ENCODE peak calls at places on chromosome 2, in eight cellular contexts. D is upper lobe of left lung, N is vagina, Z is tibial nerve, P is transverse colon, A is ovary, J is A549, R is gastrocnemius medialis. L is an unnamed sample.

GRCh38 chr2:28676153-28676835 is 75.3 kb upstream of the PPP1CB start:
- DNase-seq in N (no peak), R (no peak), D (no peak), A (no peak), P (no peak), Z (no peak), J (no peak), L (no peak)

GRCh38 chr2:73068147-73068546 is 3.4 kb downstream of the SFXN5 start:
- DNase-seq in R (no peak), A (no peak), D (no peak), Z (no peak), N (no peak), J (no peak), P (no peak), L (no peak)

GRCh38 chr2:226540204-226540994 is 259.2 kb downstream of the IRS1 start:
- DNase-seq in R (no peak), A (no peak), Z (no peak), P (no peak), D (no peak), N (no peak), J (no peak), L (no peak)

GRCh38 chr2:170737821-170738220 is 22.7 kb downstream of the SP5 start:
- DNase-seq in P (no peak), A (no peak), D (no peak), N (no peak), J (no peak), Z (no peak), R (no peak), L (no peak)

GRCh38 chr2:58448065-58448507 is 207.0 kb upstream of the FANCL start:
- DNase-seq in R (no peak), J (peak), A (peak), Z (peak), N (no peak), P (peak), D (no peak), L (peak)

GRCh38 chr2:146246734-146247523 is 1597.9 kb upstream of the ACVR2A start:
- DNase-seq in J (no peak), A (no peak), Z (no peak), D (no peak), P (no peak), N (no peak), R (no peak), L (no peak)

GRCh38 chr2:62197609-62198236 is 1.8 kb downstream of the B3GNT2 start:
- DNase-seq in J (no peak), N (no peak), A (peak), Z (no peak), P (peak), R (no peak), D (peak), L (peak)

GRCh38 chr2:120735750-120736170 is at the start of gene GLI2:
- DNase-seq in Z (no peak), N (no peak), J (peak), R (peak), P (peak), A (peak), D (peak), L (peak)

GRCh38 chr2:45207105-45207504 is 197.9 kb upstream of the SIX2 start:
- DNase-seq in A (no peak), Z (no peak), D (no peak), P (no peak), R (no peak), J (no peak), N (no peak), L (no peak)

DNA sequence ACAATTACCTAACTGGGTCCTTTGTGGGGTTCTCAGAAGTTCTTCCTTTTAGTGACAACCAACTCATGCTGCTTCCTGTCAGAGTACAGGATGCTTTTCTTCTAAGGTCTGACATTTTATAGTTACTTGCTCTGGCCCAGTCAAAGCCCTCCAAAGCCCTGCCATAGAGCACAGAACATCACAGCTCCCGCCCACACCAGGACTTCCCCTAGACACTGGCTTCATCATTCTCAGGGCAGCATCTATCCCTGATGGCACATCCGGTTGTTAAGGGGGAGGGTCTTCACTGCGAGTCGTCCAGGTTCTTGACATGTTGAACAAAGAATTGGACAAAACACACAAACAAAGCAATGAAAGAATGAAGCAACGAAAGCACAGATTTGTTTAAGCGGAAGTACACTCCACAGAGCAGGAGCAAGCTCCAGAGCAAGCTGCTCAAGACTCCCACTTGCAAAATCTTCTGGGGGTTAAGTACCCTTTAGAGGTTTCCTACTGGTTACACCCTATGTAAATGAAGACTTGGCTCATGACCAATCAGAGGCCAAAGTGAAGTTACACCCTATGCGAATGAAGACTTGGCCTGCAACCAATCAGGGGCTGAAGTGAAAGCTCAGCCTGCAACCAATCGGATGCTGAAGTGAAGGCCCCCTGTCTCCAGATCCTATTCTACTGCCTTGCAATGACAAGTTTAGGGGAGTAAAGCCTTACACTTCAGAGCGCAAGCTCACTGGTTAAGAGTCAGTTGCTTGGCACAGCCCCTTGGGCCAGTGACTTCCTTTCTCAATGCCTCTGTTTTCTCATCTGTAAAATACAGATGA is 79.0 kb downstream of the HDAC4 start:
- DNase-seq in J (no peak), A (peak), Z (no peak), D (no peak), R (no peak), N (no peak), P (no peak), L (no peak)
- TF ChIP-seq POLR2A in J (no peak), A (no peak), Z (no peak), D (no peak), R (no peak), N (no peak), P (no peak), L (no peak)

DNA sequence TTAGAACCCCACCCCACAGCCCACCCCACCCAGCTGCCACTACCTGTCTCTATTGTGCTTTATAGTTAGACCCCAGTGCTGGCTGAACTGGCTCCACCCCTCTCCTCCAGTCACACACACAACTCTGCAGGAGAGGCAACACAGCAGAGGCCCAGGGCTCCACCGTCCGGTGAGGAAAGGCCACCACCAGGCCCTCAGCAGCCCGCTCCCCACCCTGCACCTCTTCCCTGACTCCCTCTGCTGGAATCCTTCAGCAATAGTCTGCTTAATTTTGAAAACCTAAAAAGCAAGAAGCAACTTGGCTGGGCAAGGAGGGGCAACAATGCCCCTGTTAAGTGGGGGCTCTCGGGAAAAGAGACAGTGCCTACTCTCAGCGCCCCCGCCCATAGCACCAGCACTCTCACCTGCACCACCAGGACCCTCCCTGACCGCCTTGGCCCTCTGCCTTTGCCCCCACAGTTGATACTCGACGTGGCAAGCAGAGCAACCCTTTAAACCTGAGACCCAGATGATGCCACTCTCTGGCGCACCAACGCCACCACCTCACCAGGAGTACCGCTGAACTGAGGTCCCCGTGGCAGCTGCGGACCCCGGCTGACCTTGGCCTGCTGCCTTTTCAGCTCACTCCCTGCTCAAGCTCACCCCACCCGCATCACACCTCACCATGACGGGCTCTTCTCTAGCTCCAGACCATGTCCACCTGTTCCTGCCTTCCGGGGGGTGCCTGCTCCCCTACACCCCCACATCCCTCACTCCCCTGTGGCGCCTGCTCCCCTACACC is 45.7 kb downstream of the NDUFA10 start:
- DNase-seq in D (no peak), J (no peak), A (no peak), Z (no peak), N (no peak), R (no peak), P (no peak), L (peak)
- TF ChIP-seq CTCF in D (no peak), J (no peak), A (no peak), Z (no peak), N (no peak), R (no peak), P (no peak), L (no peak)

GRCh38 chr2:223744580-223744979 is 92.8 kb downstream of the AP1S3 start:
- DNase-seq in J (peak), Z (no peak), N (no peak), D (no peak), P (no peak), A (no peak), R (no peak), L (no peak)
- TF ChIP-seq POLR2A in J (no peak), Z (no peak), N (no peak), D (no peak), P (no peak), A (no peak), R (no peak), L (no peak)

DNA sequence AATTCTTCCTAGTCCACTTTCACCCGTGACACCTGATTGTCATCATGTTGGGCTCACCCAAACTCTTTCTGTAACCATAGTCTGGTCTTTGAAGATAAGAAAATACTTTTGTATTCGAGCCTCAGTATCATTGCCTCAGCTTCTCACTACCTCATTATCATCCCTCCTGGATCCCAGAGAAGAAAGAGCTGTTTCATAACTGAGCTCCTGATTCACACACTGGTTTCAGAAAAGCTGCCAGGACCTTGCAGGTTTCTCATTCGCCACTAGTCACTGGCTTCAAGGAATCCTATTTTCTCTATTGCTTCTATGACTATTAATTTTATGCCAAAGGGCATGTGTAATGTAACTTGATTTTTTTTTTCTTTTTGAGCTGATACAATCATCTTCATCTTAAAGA is 2.9 kb upstream of the CRIM1 start:
- DNase-seq in N (no peak), Z (no peak), A (peak), J (peak), R (no peak), D (no peak), P (no peak), L (no peak)
- TF ChIP-seq CTCF in N (no peak), Z (no peak), A (no peak), J (no peak), R (no peak), D (no peak), P (no peak), L (no peak)

DNA sequence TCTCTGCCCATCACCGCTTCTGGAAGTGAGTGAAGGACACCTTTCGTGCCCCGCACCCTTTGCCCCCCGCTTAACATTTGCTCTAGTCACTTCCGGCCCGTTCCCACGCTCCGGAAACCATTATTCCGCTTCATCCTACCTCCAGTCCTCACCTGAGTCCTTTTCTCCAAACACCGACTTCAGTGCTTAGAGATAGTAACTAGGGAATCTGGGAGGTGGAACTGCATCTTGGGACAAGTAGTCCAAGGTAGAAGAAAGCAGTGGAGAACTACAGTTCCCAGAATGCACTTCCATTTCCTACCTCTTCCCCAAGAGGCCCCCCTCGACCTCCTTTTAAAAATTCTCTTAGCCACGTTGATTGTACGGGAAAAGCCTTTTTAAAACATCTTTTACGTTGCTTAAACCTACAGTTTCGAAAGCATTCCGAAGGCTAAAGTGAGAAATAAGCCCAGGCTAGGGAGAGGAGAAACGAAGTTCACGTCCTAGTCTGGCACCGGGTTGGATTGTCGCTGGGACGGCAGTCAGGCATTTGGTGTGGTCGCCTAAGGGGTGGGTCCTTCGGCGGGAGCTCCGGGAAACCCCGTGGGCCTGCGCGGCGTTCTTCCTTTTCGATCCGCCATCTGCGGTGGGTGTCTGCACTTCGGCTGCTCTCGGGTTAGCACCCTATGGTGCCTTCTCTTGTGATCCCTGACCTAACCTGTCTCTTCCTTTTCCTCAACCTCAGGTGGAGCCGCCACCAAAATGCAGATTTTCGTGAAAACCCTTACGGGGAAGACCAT is at the start of the genes CLHC1 and RPS27A:
- DNase-seq in A (peak), R (peak), J (peak), D (peak), Z (peak), N (peak), P (peak), L (peak)
- TF ChIP-seq POLR2A in A (peak), R (peak), J (peak), D (peak), Z (peak), N (no peak), P (peak), L (no peak)